ENCODE peak calls at places on chromosome 20, in seven cellular contexts. G is HCT116, U is HepG2, N is GM12878, X is H1, D is K562, E is SK-N-SH. V is an unnamed sample.

GRCh38 chr20:8656335-8656734 is 412.6 kb upstream of the PLCB4 start:
- DNase-seq in U (peak; percentile 14), E (no peak), N (no peak), G (no peak), D (no peak), X (no peak), V (no peak)

GRCh38 chr20:21981607-21982344 is 276.3 kb downstream of the PAX1 start:
- DNase-seq in N (no peak), G (no peak), U (peak; percentile 65), E (no peak), D (no peak), X (no peak), V (no peak)

GRCh38 chr20:62824476-62825287 is 7.8 kb downstream of the COL9A3 start:
- DNase-seq in N (no peak), E (peak; percentile 85), D (peak; percentile 81), U (peak; percentile 62), X (peak; percentile 54), G (no peak), V (no peak)

GRCh38 chr20:11143481-11143880 is 469.7 kb upstream of the JAG1 start:
- DNase-seq in D (no peak), E (no peak), G (no peak), U (no peak), X (no peak), N (no peak), V (no peak)

GRCh38 chr20:29079769-29080690 is 2177.4 kb upstream of the DEFB115 start:
- DNase-seq in X (no peak), D (peak; percentile 97), E (peak; percentile 87), N (no peak), U (peak; percentile 84), G (no peak), V (peak; percentile 77)

GRCh38 chr20:21571841-21572690 is 58.2 kb upstream of the NKX2-2 start:
- DNase-seq in N (no peak), U (peak; percentile 23), X (peak; percentile 57), G (no peak), D (peak; percentile 25), E (peak; percentile 35), V (no peak)

GRCh38 chr20:62791301-62792181 is 4.7 kb upstream of the MRGBP start:
- DNase-seq in U (peak; percentile 94), D (peak; percentile 90), N (no peak), E (peak; percentile 86), X (peak; percentile 90), G (peak; percentile 87), V (peak; percentile 93)

GRCh38 chr20:35166242-35166830 is 5.5 kb upstream of the PROCR start:
- DNase-seq in N (no peak), U (no peak), X (peak; percentile 62), E (peak; percentile 80), D (peak; percentile 62), G (no peak), V (no peak)

GRCh38 chr20:37309290-37309689 is 19.8 kb downstream of the MANBAL start:
- DNase-seq in U (no peak), N (no peak), E (no peak), D (no peak), G (no peak), X (no peak), V (no peak)

GRCh38 chr20:4135385-4136077 is 120.2 kb upstream of the RNF24 start:
- DNase-seq in D (peak; percentile 58), N (no peak), E (no peak), G (peak; percentile 96), X (no peak), U (peak; percentile 99), V (peak; percentile 70)

GRCh38 chr20:63748356-63749270 is 9.0 kb downstream of the SLC2A4RG start:
- DNase-seq in N (no peak), X (no peak), E (peak; percentile 35), U (no peak), D (no peak), G (no peak), V (no peak)

GRCh38 chr20:17556842-17557674 is 12.8 kb upstream of the DSTN start:
- DNase-seq in U (no peak), D (peak; percentile 11), G (no peak), N (no peak), X (peak; percentile 45), E (peak; percentile 53), V (no peak)

GRCh38 chr20:53984781-53985518 is 85.4 kb downstream of the BCAS1 start:
- DNase-seq in N (no peak), G (no peak), E (no peak), U (no peak), X (no peak), D (no peak), V (no peak)

GRCh38 chr20:62487125-62487524 is 11.3 kb upstream of the GATA5 start:
- DNase-seq in D (no peak), E (no peak), G (no peak), N (no peak), X (no peak), U (no peak), V (no peak)

GRCh38 chr20:25399038-25399430 is 8.4 kb upstream of the ABHD12 start:
- DNase-seq in G (peak; percentile 68), U (peak; percentile 91), N (no peak), X (no peak), D (peak; percentile 60), E (peak; percentile 68), V (peak; percentile 42)

GRCh38 chr20:46215913-46216707 is 92.2 kb downstream of the CDH22 start:
- DNase-seq in G (peak; percentile 67), D (peak; percentile 82), U (peak; percentile 55), X (peak; percentile 77), N (no peak), E (peak; percentile 93), V (peak; percentile 92)

GRCh38 chr20:52060794-52061714 is 130.5 kb downstream of the ZFP64 start:
- DNase-seq in X (no peak), N (no peak), E (peak; percentile 27), D (peak; percentile 1), U (peak; percentile 71), G (peak; percentile 12), V (peak; percentile 74)

GRCh38 chr20:25220810-25221591 is 25.5 kb downstream of the ENTPD6 start:
- DNase-seq in U (no peak), E (no peak), D (no peak), N (no peak), X (no peak), G (no peak), V (no peak)

GRCh38 chr20:62914970-62915457 is 11.3 kb downstream of the DIDO1 start:
- DNase-seq in N (no peak), D (peak; percentile 48), X (no peak), E (peak; percentile 49), U (peak; percentile 77), G (no peak), V (peak; percentile 67)

GRCh38 chr20:52457826-52458225 is 266.2 kb upstream of the ZFP64 start:
- DNase-seq in X (no peak), G (no peak), U (no peak), D (no peak), E (no peak), N (no peak), V (no peak)

DNA sequence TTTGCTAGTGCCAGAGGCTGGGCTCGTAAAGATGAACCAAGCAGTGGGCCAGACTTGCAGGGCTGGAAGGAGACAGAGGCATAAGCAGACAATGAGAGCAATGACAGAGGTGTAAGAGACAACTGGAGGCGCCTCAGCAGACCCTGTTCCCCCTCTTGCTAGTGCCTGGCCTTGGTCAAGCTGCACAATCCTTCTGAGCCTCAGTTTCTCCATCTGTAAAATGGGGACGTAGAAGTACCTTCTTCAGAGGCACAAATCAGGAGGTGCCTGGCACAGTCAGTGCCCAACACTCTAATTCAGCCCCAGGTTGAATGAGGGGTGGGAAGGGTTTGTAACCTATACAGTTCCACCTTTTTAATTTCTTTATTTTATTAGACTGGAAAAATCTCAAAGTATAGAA is 23.2 kb downstream of the BPIFB1 start:
- DNase-seq in E (no peak), D (no peak), N (no peak), U (no peak), G (no peak), X (no peak), V (no peak)
- TF ChIP-seq YY1 in E (no peak), D (no peak), N (no peak), U (no peak), G (no peak), X (no peak), V (no peak)

GRCh38 chr20:41264819-41265218 is 52.7 kb downstream of the ZHX3 start:
- DNase-seq in G (no peak), X (no peak), E (no peak), U (no peak), N (no peak), D (no peak), V (no peak)
- H3K9ac ChIP-seq in G (no peak overlapping the region), X (no peak overlapping the region), E (no peak overlapping the region), U (no peak overlapping the region), N (no peak overlapping the region), D (no peak overlapping the region), V (no peak overlapping the region)

DNA sequence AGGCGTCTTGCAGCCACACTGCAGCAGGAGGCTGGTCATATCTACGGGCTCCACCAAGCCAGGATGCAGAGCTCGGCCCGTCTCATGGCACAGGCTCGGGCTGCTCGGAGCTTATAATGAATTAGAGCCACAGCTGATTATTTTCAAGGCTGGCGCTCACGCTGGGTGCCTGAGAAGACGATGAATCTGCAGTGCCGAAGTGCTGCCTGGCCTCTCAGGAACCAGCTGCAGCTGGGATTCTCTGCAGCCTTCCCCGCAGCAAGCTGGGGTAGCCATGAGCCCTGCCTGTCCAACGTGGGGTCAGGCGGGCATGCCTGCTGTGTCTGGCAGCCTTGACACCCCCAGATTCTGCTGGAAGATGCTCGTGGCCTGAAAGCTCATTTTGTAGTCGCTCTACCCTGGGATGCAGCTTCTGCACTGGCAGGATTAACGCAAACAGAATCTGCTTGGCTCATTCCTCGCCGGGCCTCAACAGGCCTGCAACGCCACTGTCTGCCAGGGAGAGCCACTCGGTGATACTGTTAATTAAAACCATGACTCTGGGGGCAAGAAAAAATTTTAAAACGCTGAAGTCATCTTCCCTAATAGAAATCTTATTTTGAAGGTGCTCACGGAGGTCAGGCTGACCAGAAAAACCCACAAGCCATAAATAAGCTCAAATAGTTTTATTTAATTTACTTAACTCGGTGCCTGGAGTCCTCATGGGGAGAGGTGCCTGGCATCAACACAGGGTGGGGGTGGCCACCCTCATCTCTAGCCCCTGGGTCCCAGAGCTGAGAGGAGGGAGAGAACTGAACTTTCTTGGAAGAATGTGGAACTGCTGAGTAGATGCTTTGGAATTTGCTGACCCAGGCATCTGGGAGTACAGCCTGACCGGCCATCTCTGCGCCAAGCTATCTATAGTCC is 104.5 kb downstream of the CDH26 start:
- DNase-seq in X (no peak), E (peak; percentile 57), D (no peak), U (no peak), G (no peak), N (no peak), V (no peak)
- H3K4me3 ChIP-seq in X (no peak overlapping the region), E (no peak overlapping the region), D (no peak overlapping the region), U (no peak overlapping the region), G (no peak overlapping the region), N (no peak overlapping the region), V (no peak overlapping the region)

GRCh38 chr20:60630609-60631008 is 621.5 kb upstream of the CDH4 start:
- DNase-seq in N (no peak), G (no peak), E (no peak), U (no peak), X (peak; percentile 6), D (no peak), V (no peak)

GRCh38 chr20:60632420-60633262 is 619.4 kb upstream of the CDH4 start:
- DNase-seq in D (no peak), G (no peak), N (no peak), X (no peak), U (no peak), E (no peak), V (no peak)

GRCh38 chr20:60627751-60628565 is 624.1 kb upstream of the CDH4 start:
- DNase-seq in E (no peak), X (no peak), D (no peak), G (no peak), U (no peak), N (no peak), V (no peak)

GRCh38 chr20:60624066-60624465 is 628.0 kb upstream of the CDH4 start:
- DNase-seq in D (no peak), U (no peak), G (no peak), X (no peak), E (no peak), N (no peak), V (no peak)

GRCh38 chr20:60629206-60629605 is 622.9 kb upstream of the CDH4 start:
- DNase-seq in N (no peak), U (no peak), X (no peak), E (no peak), G (no peak), D (no peak), V (no peak)
- TF ChIP-seq YY1 in N (no peak), U (no peak), X (no peak), E (no peak), G (no peak), D (no peak), V (no peak)